ENCODE peak calls at places on chromosomes 12 and 14, in seven cellular contexts. Y is astrocyte of the cerebellum, L is AG09319, S is neural crest cell, K is right atrium auricular region, F is omental fat pad, V is right lobe of liver. X is an unnamed sample.

GRCh38 chr12:81257952-81258551 is 180.2 kb downstream of the ACSS3 start:
- DNase-seq in Y (peak), L (peak), S (no peak), K (no peak), F (no peak), V (no peak), X (peak)

GRCh38 chr14:70662816-70663215 is 21.1 kb downstream of the TTC9 start:
- DNase-seq in Y (no peak), L (no peak), S (no peak), K (no peak), F (no peak), V (no peak), X (no peak)

GRCh38 chr14:71328183-71328582 is 420.9 kb downstream of the PCNX1 start:
- DNase-seq in Y (no peak), L (no peak), S (no peak), K (no peak), F (no peak), V (no peak), X (no peak)

GRCh38 chr14:92659765-92660561 is 88.5 kb downstream of the LGMN start:
- DNase-seq in Y (no peak), L (no peak), S (no peak), K (peak), F (no peak), V (no peak), X (no peak)

GRCh38 chr14:67646136-67646535 is 26.4 kb downstream of the ARG2 start:
- DNase-seq in Y (no peak), L (no peak), S (no peak), K (no peak), F (no peak), V (no peak), X (no peak)

GRCh38 chr12:52903285-52903854 is 1.5 kb downstream of the KRT8 start:
- DNase-seq in Y (peak), L (no peak), S (peak), K (peak), F (no peak), V (peak), X (no peak)

GRCh38 chr14:100294963-100295330 is 11.3 kb downstream of the SLC25A29 start:
- DNase-seq in Y (no peak), L (no peak), S (no peak), K (no peak), F (no peak), V (peak), X (no peak)

GRCh38 chr12:818733-819132 is 66.4 kb downstream of the WNK1 start:
- DNase-seq in Y (no peak), L (no peak), S (no peak), K (no peak), F (no peak), V (no peak), X (no peak)

GRCh38 chr14:104140213-104140462 is 1.8 kb downstream of the KIF26A start:
- DNase-seq in Y (no peak), L (no peak), S (no peak), K (no peak), F (no peak), V (peak), X (no peak)

GRCh38 chr12:52951126-52951525 is 2.2 kb downstream of the KRT18 start:
- DNase-seq in Y (no peak), L (no peak), S (no peak), K (no peak), F (no peak), V (no peak), X (no peak)

GRCh38 chr14:99819514-99819913 is 26.3 kb downstream of the EML1 start:
- DNase-seq in Y (no peak), L (no peak), S (no peak), K (no peak), F (no peak), V (no peak), X (no peak)

GRCh38 chr12:122471324-122472226 is 29.2 kb downstream of the ZCCHC8 start:
- DNase-seq in Y (peak), L (peak), S (no peak), K (peak), F (no peak), V (no peak), X (peak)

GRCh38 chr14:54804720-54805060 is 97.9 kb downstream of the GCH1 start:
- DNase-seq in Y (no peak), L (no peak), S (no peak), K (peak), F (no peak), V (no peak), X (no peak)

GRCh38 chr12:127240249-127240929 is 1026.6 kb upstream of the TMEM132C start:
- DNase-seq in Y (no peak), L (no peak), S (no peak), K (no peak), F (no peak), V (no peak), X (no peak)

GRCh38 chr14:70884595-70885342 is 22.5 kb upstream of the PCNX1 start:
- DNase-seq in Y (no peak), L (no peak), S (no peak), K (no peak), F (no peak), V (no peak), X (no peak)

GRCh38 chr12:90028620-90029051 is 320.0 kb upstream of the ATP2B1 start:
- DNase-seq in Y (no peak), L (no peak), S (no peak), K (no peak), F (no peak), V (no peak), X (peak)

GRCh38 chr12:3551386-3551785 is 60.4 kb downstream of the PRMT8 start:
- DNase-seq in Y (no peak), L (no peak), S (no peak), K (peak), F (no peak), V (no peak), X (no peak)

GRCh38 chr12:66662729-66663128 is 16.1 kb downstream of the GRIP1 start:
- DNase-seq in Y (peak), L (no peak), S (no peak), K (no peak), F (no peak), V (no peak), X (no peak)

GRCh38 chr12:103571286-103571685 is 15.8 kb upstream of the STAB2 start:
- DNase-seq in Y (no peak), L (no peak), S (peak), K (no peak), F (no peak), V (peak), X (no peak)

GRCh38 chr12:99915251-99916082 is 69.3 kb downstream of the ANKS1B start:
- DNase-seq in Y (no peak), L (no peak), S (no peak), K (no peak), F (no peak), V (no peak), X (peak)

GRCh38 chr12:9829990-9830389 is 2.7 kb downstream of the KLRF1 start:
- DNase-seq in Y (no peak), L (no peak), S (no peak), K (no peak), F (no peak), V (no peak), X (no peak)

GRCh38 chr12:47990351-47991105 is 13.7 kb downstream of the COL2A1 start:
- DNase-seq in Y (no peak), L (no peak), S (no peak), K (no peak), F (no peak), V (no peak), X (no peak)

GRCh38 chr14:75254901-75255300 is 23.7 kb upstream of the FOS start:
- DNase-seq in Y (no peak), L (no peak), S (no peak), K (no peak), F (no peak), V (peak), X (no peak)

GRCh38 chr12:88723219-88723618 is 142.9 kb upstream of the KITLG start:
- DNase-seq in Y (no peak), L (no peak), S (no peak), K (no peak), F (no peak), V (no peak), X (no peak)

GRCh38 chr14:91883770-91884169 is 16.4 kb upstream of the TC2N start:
- DNase-seq in Y (no peak), L (no peak), S (no peak), K (peak), F (no peak), V (no peak), X (no peak)

GRCh38 chr12:42084522-42084921 is 60.2 kb downstream of the GXYLT1 start:
- DNase-seq in Y (no peak), L (no peak), S (no peak), K (no peak), F (no peak), V (no peak), X (peak)

GRCh38 chr12:46946137-46946536 is 120.3 kb upstream of the SLC38A4 start:
- DNase-seq in Y (no peak), L (no peak), S (no peak), K (no peak), F (no peak), V (no peak), X (peak)

GRCh38 chr12:2323538-2324261 is 270.9 kb downstream of the CACNA1C start:
- DNase-seq in Y (no peak), L (no peak), S (no peak), K (no peak), F (no peak), V (no peak), X (no peak)

GRCh38 chr14:101932668-101933067 is 31.7 kb upstream of the DYNC1H1 start:
- DNase-seq in Y (no peak), L (no peak), S (no peak), K (no peak), F (no peak), V (no peak), X (no peak)

GRCh38 chr12:2118481-2119255 is 65.9 kb downstream of the CACNA1C start:
- DNase-seq in Y (no peak), L (no peak), S (no peak), K (no peak), F (no peak), V (no peak), X (no peak)

DNA sequence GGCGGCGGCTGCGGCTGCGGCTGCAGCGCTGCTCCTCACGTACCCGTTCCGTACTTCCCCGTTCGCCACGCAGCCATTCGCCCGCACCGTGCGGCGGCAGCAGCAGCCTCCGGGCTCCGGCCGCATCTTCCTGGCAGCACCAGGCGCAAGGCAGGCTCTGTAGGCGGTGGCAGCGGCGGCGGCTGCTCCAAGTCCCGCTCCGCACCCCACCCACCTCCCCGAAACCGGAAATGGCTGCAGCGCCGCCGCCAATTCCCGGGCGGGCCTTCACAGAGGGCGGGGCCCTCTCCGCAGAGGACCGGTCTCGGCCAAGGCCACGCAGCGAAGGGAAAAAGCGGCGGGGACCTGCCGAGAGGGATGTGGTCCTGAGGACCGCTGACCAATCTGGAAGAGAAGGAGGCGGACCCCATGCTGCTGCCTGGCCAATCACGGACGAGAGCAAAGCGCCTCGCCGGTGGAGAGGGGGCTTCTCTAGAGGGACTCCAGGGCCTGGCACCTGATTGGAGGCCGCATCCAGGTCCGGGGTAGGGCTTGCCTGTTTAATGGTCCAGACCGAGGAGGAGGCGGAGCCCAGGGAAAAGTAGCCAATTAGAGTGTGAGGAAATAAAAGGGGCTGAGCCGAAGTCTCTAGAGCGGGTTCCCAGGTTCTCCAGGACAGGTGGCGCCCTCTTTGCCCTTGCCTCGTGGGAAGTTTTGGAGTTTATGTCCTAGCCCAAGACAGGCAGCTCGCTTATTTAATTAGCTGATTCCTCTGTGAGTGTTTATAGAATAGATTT is at the start of gene SPTLC2:
- DNase-seq in Y (peak), L (peak), S (peak), K (peak), F (peak), V (peak), X (peak)
- TF ChIP-seq CTCF in Y (no peak), L (no peak), S (no peak), K (no peak), F (no peak), V (no peak), X (no peak)

GRCh38 chr12:45890276-45890675 is 100.1 kb downstream of the SCAF11 start:
- DNase-seq in Y (no peak), L (no peak), S (no peak), K (no peak), F (no peak), V (no peak), X (no peak)
- TF ChIP-seq CTCF in Y (no peak), L (no peak), S (peak), K (no peak), F (no peak), V (no peak), X (peak)

DNA sequence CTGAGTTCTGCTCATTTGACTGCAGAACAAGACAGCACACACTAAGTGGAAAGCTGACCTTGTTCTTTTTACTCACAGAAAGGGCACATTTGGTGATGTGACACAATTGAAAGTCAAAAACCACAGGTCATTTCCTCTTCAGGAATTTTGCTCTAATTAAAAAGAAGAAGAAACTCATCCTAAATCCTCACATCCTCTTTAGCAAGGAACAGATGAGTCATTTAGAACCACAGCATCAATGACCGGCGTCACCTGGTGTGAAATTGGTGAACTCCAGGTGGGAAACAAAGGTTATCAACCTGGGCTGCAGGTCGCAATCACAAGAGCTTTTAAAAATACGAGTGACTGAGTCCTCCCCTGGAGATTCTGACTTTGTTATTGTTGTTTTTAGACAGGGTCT is 2.9 kb upstream of the RNU6-8 start:
- DNase-seq in Y (no peak), L (no peak), S (no peak), K (no peak), F (no peak), V (no peak), X (no peak)
- TF ChIP-seq CTCF in Y (no peak), L (no peak), S (no peak), K (no peak), F (no peak), V (no peak), X (no peak)

GRCh38 chr12:131163189-131163738 is 209.6 kb downstream of the ADGRD1 start:
- DNase-seq in Y (no peak), L (no peak), S (no peak), K (no peak), F (no peak), V (no peak), X (no peak)

GRCh38 chr12:131155131-131155530 is 201.4 kb downstream of the ADGRD1 start:
- DNase-seq in Y (no peak), L (no peak), S (no peak), K (peak), F (no peak), V (no peak), X (no peak)

GRCh38 chr12:131162113-131162512 is 208.4 kb downstream of the ADGRD1 start:
- DNase-seq in Y (no peak), L (no peak), S (no peak), K (no peak), F (no peak), V (no peak), X (no peak)

GRCh38 chr12:131157739-131158138 is 204.0 kb downstream of the ADGRD1 start:
- DNase-seq in Y (no peak), L (no peak), S (no peak), K (no peak), F (no peak), V (no peak), X (no peak)

DNA sequence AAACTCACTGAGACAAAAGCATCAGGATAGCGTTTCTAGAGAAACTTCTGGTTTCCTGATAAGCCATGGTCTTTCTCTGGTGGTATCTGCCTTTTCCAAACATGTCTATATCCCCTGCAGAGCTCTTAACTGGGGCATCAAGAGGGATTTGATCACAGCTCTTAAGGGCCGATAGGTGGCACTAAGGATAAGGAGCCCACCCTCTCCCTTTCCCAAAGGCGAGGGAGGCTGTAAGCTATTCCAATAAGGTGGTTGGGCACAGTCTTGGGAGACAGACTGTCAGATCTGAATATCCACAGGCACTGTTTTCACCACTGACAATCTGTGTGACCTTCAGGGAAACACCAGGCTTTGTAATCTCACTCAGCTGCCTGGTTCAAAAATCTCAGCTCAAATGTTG is 206.0 kb downstream of the ADGRD1 start:
- DNase-seq in Y (no peak), L (no peak), S (no peak), K (no peak), F (no peak), V (no peak), X (no peak)
- TF ChIP-seq CTCF in Y (no peak), L (no peak), S (no peak), K (no peak), F (no peak), V (no peak), X (no peak)

DNA sequence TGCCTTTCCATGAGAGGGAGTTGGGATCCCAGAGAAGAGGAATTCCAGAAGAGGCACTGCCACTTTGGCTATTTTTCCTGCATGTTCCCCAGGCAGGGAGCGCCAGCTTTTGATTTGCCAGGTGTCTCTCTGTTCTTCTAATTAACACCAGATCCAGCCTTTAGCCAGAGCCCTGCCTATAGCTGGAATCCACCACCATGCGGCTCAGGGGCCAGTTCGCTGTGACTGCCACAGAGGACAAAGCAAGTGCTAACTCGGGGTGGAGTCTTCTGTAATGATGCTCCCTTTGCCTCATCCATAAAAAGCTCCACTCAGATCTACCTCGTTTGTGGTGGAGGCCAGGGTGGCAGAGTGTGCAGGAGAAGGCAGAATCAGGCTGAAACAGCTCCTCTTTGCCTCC is 17.9 kb upstream of the CTDSP2 start:
- DNase-seq in Y (no peak), L (no peak), S (no peak), K (no peak), F (no peak), V (no peak), X (peak)
- TF ChIP-seq CTCF in Y (no peak), L (peak), S (no peak), K (no peak), F (no peak), V (no peak), X (peak)

GRCh38 chr12:76688001-76688400 is 75.9 kb upstream of the ZDHHC17 start:
- DNase-seq in Y (peak), L (no peak), S (no peak), K (no peak), F (no peak), V (no peak), X (peak)

GRCh38 chr12:76694369-76694768 is 69.5 kb upstream of the ZDHHC17 start:
- DNase-seq in Y (no peak), L (no peak), S (no peak), K (no peak), F (no peak), V (no peak), X (no peak)

GRCh38 chr12:76690916-76691700 is 72.8 kb upstream of the ZDHHC17 start:
- DNase-seq in Y (peak), L (no peak), S (no peak), K (no peak), F (no peak), V (no peak), X (no peak)

GRCh38 chr12:76685246-76685678 is 78.7 kb upstream of the ZDHHC17 start:
- DNase-seq in Y (peak), L (no peak), S (no peak), K (peak), F (no peak), V (no peak), X (peak)

GRCh38 chr12:76688627-76689026 is 75.3 kb upstream of the ZDHHC17 start:
- DNase-seq in Y (no peak), L (no peak), S (no peak), K (no peak), F (no peak), V (no peak), X (no peak)
- TF ChIP-seq CTCF in Y (peak), L (peak), S (peak), K (no peak), F (no peak), V (peak), X (peak)

GRCh38 chr14:23362200-23362599 is 2.8 kb downstream of the EFS start:
- DNase-seq in Y (peak), L (no peak), S (no peak), K (no peak), F (no peak), V (no peak), X (no peak)
- TF ChIP-seq CTCF in Y (peak), L (peak), S (peak), K (no peak), F (no peak), V (no peak), X (peak)

GRCh38 chr14:95611293-95611880 is 74.8 kb upstream of the TCL1B start:
- DNase-seq in Y (no peak), L (no peak), S (no peak), K (no peak), F (no peak), V (no peak), X (no peak)

GRCh38 chr14:95609398-95609990 is 74.6 kb downstream of the GLRX5 start:
- DNase-seq in Y (no peak), L (no peak), S (peak), K (no peak), F (no peak), V (no peak), X (peak)

GRCh38 chr14:95619785-95620417 is 66.3 kb upstream of the TCL1B start:
- DNase-seq in Y (no peak), L (no peak), S (no peak), K (no peak), F (no peak), V (no peak), X (no peak)

DNA sequence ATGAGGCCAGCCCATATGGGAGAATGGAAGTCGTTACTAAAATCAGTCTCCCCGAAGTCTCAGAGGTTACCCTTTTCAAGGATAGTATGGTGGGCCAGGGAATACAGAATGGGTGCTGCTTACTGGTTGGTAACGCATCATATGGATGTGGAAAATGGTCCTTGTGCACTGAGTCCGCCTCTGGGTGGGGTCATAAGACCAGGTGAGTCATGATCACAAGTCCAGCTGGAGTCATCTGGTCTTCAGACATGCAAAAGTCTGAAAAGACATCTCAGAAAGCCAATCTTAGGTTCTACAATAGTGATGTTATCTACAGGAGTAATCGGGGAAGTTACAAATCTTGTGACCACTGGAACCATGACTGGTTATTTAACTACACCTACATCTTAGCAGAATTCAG is 71.9 kb upstream of the TCL1B start:
- DNase-seq in Y (no peak), L (no peak), S (no peak), K (no peak), F (no peak), V (no peak), X (no peak)
- TF ChIP-seq CTCF in Y (no peak), L (no peak), S (no peak), K (no peak), F (no peak), V (no peak), X (no peak)

X was measured in HFFc6.